ENCODE peak calls at places on chromosomes 16 and 17, in nine cellular contexts. V, J, P, Z, I, C, L, W and T are unnamed samples.

GRCh38 chr16:57187508-57187854 is 1.4 kb downstream of the RSPRY1 start:
- DNase-seq in V (no peak), J (no peak), P (no peak), Z (no peak), I (no peak), C (no peak), L (no peak), W (no peak), T (no peak)

GRCh38 chr17:64017381-64017980 is 3.0 kb downstream of the ICAM2 start:
- DNase-seq in V (no peak), J (no peak), P (no peak), Z (no peak), I (no peak), C (no peak), L (no peak), W (no peak), T (no peak)

GRCh38 chr17:66375121-66375520 is 72.7 kb downstream of the PRKCA start:
- DNase-seq in V (no peak), J (no peak), P (no peak), Z (no peak), I (no peak), C (no peak), L (no peak), W (no peak), T (no peak)

GRCh38 chr17:61345825-61346628 is 53.6 kb upstream of the TBX2 start:
- DNase-seq in V (no peak), J (no peak), P (no peak), Z (no peak), I (no peak), C (no peak), L (no peak), W (no peak), T (no peak)

GRCh38 chr16:50733468-50733867 is 8.4 kb upstream of the CYLD start:
- DNase-seq in V (no peak), J (no peak), P (no peak), Z (no peak), I (no peak), C (no peak), L (no peak), W (no peak), T (no peak)

GRCh38 chr17:179721-180379 is 1.6 kb downstream of the DOC2B start:
- DNase-seq in V (no peak), J (peak; percentile 32), P (peak; percentile 44), Z (no peak), I (no peak), C (no peak), L (no peak), W (no peak), T (no peak)

GRCh38 chr17:75845933-75846700 is 1.9 kb upstream of the UNC13D start:
- DNase-seq in V (no peak), J (no peak), P (no peak), Z (no peak), I (no peak), C (no peak), L (no peak), W (no peak), T (no peak)

GRCh38 chr16:2186505-2186904 is 9.9 kb downstream of the CASKIN1 start:
- DNase-seq in V (no peak), J (no peak), P (no peak), Z (no peak), I (no peak), C (no peak), L (no peak), W (no peak), T (no peak)

GRCh38 chr16:31715915-31716314 is 157.7 kb upstream of the ZNF267 start:
- DNase-seq in V (no peak), J (no peak), P (no peak), Z (no peak), I (peak; percentile 11), C (no peak), L (no peak), W (no peak), T (no peak)

GRCh38 chr16:31713071-31713944 is 160.3 kb upstream of the ZNF267 start:
- DNase-seq in V (peak; percentile 93), J (peak; percentile 96), P (peak; percentile 95), Z (peak; percentile 94), I (peak; percentile 96), C (peak; percentile 91), L (peak; percentile 95), W (peak; percentile 87), T (peak; percentile 94)

GRCh38 chr16:31714899-31715504 is 158.6 kb upstream of the ZNF267 start:
- DNase-seq in V (no peak), J (no peak), P (no peak), Z (no peak), I (no peak), C (no peak), L (no peak), W (no peak), T (no peak)

GRCh38 chr16:31712064-31712540 is 161.5 kb upstream of the ZNF267 start:
- DNase-seq in V (no peak), J (no peak), P (no peak), Z (no peak), I (peak; percentile 19), C (no peak), L (no peak), W (no peak), T (no peak)

GRCh38 chr16:31713945-31714898 is 159.4 kb upstream of the ZNF267 start:
- DNase-seq in V (no peak), J (no peak), P (peak; percentile 67), Z (no peak), I (no peak), C (no peak), L (no peak), W (no peak), T (no peak)
- H3K27ac ChIP-seq in V (peak overlapping the region; percentile 82), J (peak overlapping the region; percentile 96), P (peak overlapping the region; percentile 89), Z (peak overlapping the region; percentile 95), I (peak overlapping the region; percentile 94), C (peak overlapping the region; percentile 96), L (peak overlapping the region; percentile 96), W (peak overlapping the region; percentile 94), T (peak overlapping the region; percentile 95)

DNA sequence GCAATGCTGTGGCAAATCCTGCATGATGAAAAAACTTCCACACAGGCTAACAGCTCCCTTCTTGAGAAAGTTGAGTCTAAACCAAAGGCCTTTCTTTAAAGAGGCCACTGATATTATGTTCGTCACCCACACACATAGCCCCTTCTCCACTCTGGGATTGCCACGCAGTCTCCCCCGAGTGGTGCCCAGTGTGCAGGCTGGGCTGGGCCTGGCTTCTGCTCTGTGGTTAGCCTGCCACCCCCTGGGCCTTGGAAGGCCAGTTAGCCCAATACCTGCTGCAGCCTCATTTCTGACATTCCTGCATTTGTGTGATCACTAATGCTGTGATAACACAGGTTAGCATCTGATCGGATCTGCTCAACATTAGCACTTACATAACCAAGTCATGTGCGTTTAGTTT is 44.8 kb downstream of the CDH3 start:
- DNase-seq in V (no peak), J (no peak), P (no peak), Z (no peak), I (no peak), C (no peak), L (no peak), W (no peak), T (no peak)
- H3K36me3 ChIP-seq in V (no peaks in the 10 kb centered on the region), J (no peaks in the 10 kb centered on the region), P (no peaks in the 10 kb centered on the region), Z (no peaks in the 10 kb centered on the region), I (no peaks in the 10 kb centered on the region), C (no peaks in the 10 kb centered on the region), L (no peaks in the 10 kb centered on the region), W (peaks cover 42% of the 10 kb centered on the region), T (no peaks in the 10 kb centered on the region)

GRCh38 chr17:35520043-35520442 is 17.4 kb downstream of the SLFN12L start:
- DNase-seq in V (no peak), J (no peak), P (no peak), Z (no peak), I (no peak), C (no peak), L (no peak), W (no peak), T (no peak)
- H3K27ac ChIP-seq in V (no peak overlapping the region), J (no peak overlapping the region), P (no peak overlapping the region), Z (no peak overlapping the region), I (no peak overlapping the region), C (no peak overlapping the region), L (no peak overlapping the region), W (no peak overlapping the region), T (no peak overlapping the region)

GRCh38 chr17:48655913-48656312 is 29.8 kb upstream of the HOXB9 start:
- DNase-seq in V (no peak), J (no peak), P (no peak), Z (no peak), I (no peak), C (no peak), L (no peak), W (no peak), T (no peak)
- H3K36me3 ChIP-seq in V (no peaks in the 10 kb centered on the region), J (no peaks in the 10 kb centered on the region), P (no peaks in the 10 kb centered on the region), Z (no peaks in the 10 kb centered on the region), I (no peaks in the 10 kb centered on the region), C (no peaks in the 10 kb centered on the region), L (no peaks in the 10 kb centered on the region), W (no peaks in the 10 kb centered on the region), T (no peaks in the 10 kb centered on the region)

DNA sequence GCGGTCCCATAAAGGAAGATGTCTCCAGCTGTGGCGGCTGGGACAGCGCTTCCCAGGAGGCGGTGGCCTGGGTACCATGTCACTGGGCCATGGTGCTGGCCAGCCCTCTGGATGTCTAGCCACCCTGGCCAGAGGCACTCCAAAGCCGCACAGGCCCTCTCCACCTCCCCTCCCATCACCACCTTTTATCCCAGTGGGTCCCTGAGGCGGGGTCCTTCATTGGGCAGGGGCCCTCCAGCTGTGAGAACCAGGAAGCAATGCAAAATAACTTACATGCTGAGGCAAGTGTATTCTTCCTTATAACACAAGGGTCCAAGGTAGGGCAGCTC is 23.1 kb downstream of the RAB11FIP4 start:
- DNase-seq in V (no peak), J (no peak), P (no peak), Z (no peak), I (no peak), C (no peak), L (no peak), W (no peak), T (no peak)
- H3K27ac ChIP-seq in V (no peak overlapping the region), J (no peak overlapping the region), P (no peak overlapping the region), Z (no peak overlapping the region), I (no peak overlapping the region), C (no peak overlapping the region), L (no peak overlapping the region), W (no peak overlapping the region), T (no peak overlapping the region)